ENCODE peak calls at places on chromosomes 6 and 20, in seven cellular contexts. L is kidney tubule cell, B is activated gamma-delta T cell, W is sigmoid colon, K is heart left ventricle, R is DMS79 treated with DMSO at 0.1 percent for 48 hours, H is AG09319. P is an unnamed sample.

GRCh38 chr20:31774408-31774807 is 35.3 kb downstream of the TPX2 start:
- DNase-seq in L (no peak), B (no peak), R (no peak), W (no peak), H (no peak), K (no peak), P (no peak)

GRCh38 chr20:49281913-49282467 is 4.1 kb upstream of the ZNFX1 start:
- DNase-seq in H (no peak), L (no peak), R (no peak), W (no peak), K (no peak), B (no peak), P (no peak)

GRCh38 chr6:108562503-108562993 is 1.8 kb downstream of the FOXO3 start:
- DNase-seq in L (peak; percentile 94), B (peak; percentile 10), H (no peak), R (peak; percentile 22), W (peak; percentile 89), K (peak; percentile 66), P (peak; percentile 85)

GRCh38 chr6:11766589-11767450 is 11.8 kb downstream of the ADTRP start:
- DNase-seq in L (peak; percentile 99), B (no peak), W (no peak), H (peak; percentile 83), R (no peak), K (no peak), P (peak; percentile 97)

GRCh38 chr20:18857640-18858039 is 44.1 kb downstream of the SCP2D1 start:
- DNase-seq in K (no peak), R (no peak), B (no peak), W (no peak), H (no peak), L (peak; percentile 88), P (no peak)

GRCh38 chr6:95142101-95142500 is 435.2 kb upstream of the MANEA start:
- DNase-seq in R (no peak), K (no peak), L (no peak), H (no peak), B (no peak), W (no peak), P (no peak)

GRCh38 chr6:125640441-125641150 is 108.8 kb upstream of the HEY2 start:
- DNase-seq in B (no peak), R (no peak), K (no peak), L (no peak), H (no peak), W (no peak), P (no peak)

GRCh38 chr6:40550096-40550731 is 37.0 kb downstream of the LRFN2 start:
- DNase-seq in H (peak; percentile 25), L (peak; percentile 56), R (no peak), W (no peak), K (no peak), B (no peak), P (peak; percentile 36)

GRCh38 chr20:35319206-35320197 is 27.3 kb upstream of the FAM83C start:
- DNase-seq in B (no peak), L (peak; percentile 91), R (no peak), W (no peak), H (no peak), K (no peak), P (peak; percentile 66)

P was measured in HT1080.